ENCODE peak calls at places on chromosome 2, in ten cellular contexts. R is non-pigmented ciliary epithelial cell, Q is head of caudate nucleus, S is NCI-H1105 treated with DMSO at 0.1 percent for 48 hours, T is endodermal cell, F is ACHN, A is cardiac muscle cell, I is SJSA1, K is ureter, Y is memory B cell. D is an unnamed sample.

GRCh38 chr2:224392545-224392944 is 9.4 kb downstream of the FAM124B start:
- DNase-seq in Y (no peak), Q (no peak), K (no peak), S (no peak), T (no peak), A (no peak), F (no peak), I (no peak), R (no peak), D (no peak)

GRCh38 chr2:167939513-167940360 is 307.7 kb downstream of the STK39 start:
- DNase-seq in I (no peak), F (no peak), A (no peak), K (no peak), R (no peak), Q (no peak), T (no peak), Y (no peak), S (no peak), D (no peak)

GRCh38 chr2:240999001-240999791 is 778 bp downstream of the SNED1 start:
- DNase-seq in S (no peak), Q (peak), A (peak), I (peak), Y (no peak), F (no peak), K (peak), R (no peak), T (peak), D (no peak)

GRCh38 chr2:180722551-180723239 is 257.7 kb upstream of the UBE2E3 start:
- DNase-seq in R (no peak), K (no peak), I (no peak), A (no peak), S (no peak), Y (no peak), F (peak), Q (no peak), T (no peak), D (peak)

GRCh38 chr2:120859814-120860578 is 124.3 kb downstream of the GLI2 start:
- DNase-seq in K (no peak), Y (no peak), T (peak), Q (no peak), I (no peak), A (no peak), F (no peak), R (no peak), S (no peak), D (no peak)

GRCh38 chr2:118013724-118014491 is at the start of gene CCDC93:
- DNase-seq in T (peak), Y (peak), Q (peak), I (peak), R (peak), K (peak), A (peak), S (peak), F (peak), D (peak)

GRCh38 chr2:238093181-238094140 is 6.7 kb upstream of the ESPNL start:
- DNase-seq in T (no peak), A (no peak), I (no peak), Q (peak), S (no peak), K (no peak), R (no peak), F (no peak), Y (no peak), D (no peak)

GRCh38 chr2:84989422-84989821 is 18.5 kb downstream of the KCMF1 start:
- DNase-seq in S (no peak), Q (no peak), T (no peak), F (no peak), Y (no peak), K (no peak), A (no peak), I (no peak), R (no peak), D (no peak)

GRCh38 chr2:98029718-98030222 is 34.0 kb upstream of the TMEM131 start:
- DNase-seq in S (no peak), K (no peak), I (no peak), F (no peak), Q (no peak), R (no peak), T (peak), Y (no peak), A (no peak), D (peak)

GRCh38 chr2:127623388-127624320 is 22.3 kb upstream of the GPR17 start:
- DNase-seq in R (no peak), Y (no peak), Q (no peak), S (no peak), T (peak), I (peak), F (peak), A (no peak), K (peak), D (peak)

GRCh38 chr2:30232801-30233130 is 1.4 kb downstream of the LBH start:
- DNase-seq in F (no peak), R (no peak), S (peak), I (no peak), A (no peak), Q (no peak), K (no peak), Y (peak), T (no peak), D (no peak)

GRCh38 chr2:9594361-9595063 is 36.3 kb downstream of the YWHAQ start:
- DNase-seq in T (no peak), F (peak), I (peak), S (no peak), Q (no peak), K (no peak), Y (no peak), A (no peak), R (peak), D (peak)

D was measured in LHCN-M2.